ENCODE peak calls at places on chromosomes 13 and 19, in six cellular contexts. S is body of pancreas; A is hepatocyte; W is heart right ventricle; N is CD8-positive, alpha-beta memory T cell; Y is Caco-2. O is an unnamed sample. For H3K4me1 and H3K36me3, the result is how much of the 10 kb centered on the place peaks cover.

GRCh38 chr19:55461974-55462628 is 659 bp upstream of the ISOC2 start:
- DNase-seq in S (no peak), A (no peak), W (no peak), N (no peak), Y (no peak), O (no peak)

GRCh38 chr13:27192896-27193295 is 21.3 kb upstream of the USP12 start:
- DNase-seq in S (no peak), A (no peak), W (no peak), N (no peak), Y (no peak), O (no peak)

GRCh38 chr19:17245535-17245984 is at the start of gene NR2F6:
- DNase-seq in S (no peak), A (no peak), W (no peak), N (no peak), Y (no peak), O (no peak)

GRCh38 chr13:72151241-72151640 is 284.2 kb upstream of the DACH1 start:
- DNase-seq in S (no peak), A (no peak), W (no peak), N (no peak), Y (no peak), O (no peak)

GRCh38 chr13:48184260-48184659 is 48.7 kb upstream of the ITM2B start:
- DNase-seq in S (no peak), A (no peak), W (no peak), N (no peak), Y (no peak), O (no peak)

GRCh38 chr19:6817179-6817578 is 44.7 kb downstream of the VAV1 start:
- DNase-seq in S (no peak), A (no peak), W (no peak), N (no peak), Y (no peak), O (no peak)

GRCh38 chr19:11949201-11949600 is 15.6 kb upstream of the ZNF763 start:
- DNase-seq in S (no peak), A (no peak), W (no peak), N (no peak), Y (no peak), O (no peak)

GRCh38 chr19:8168537-8168936 is 19.1 kb upstream of the FBN3 start:
- DNase-seq in S (no peak), A (no peak), W (no peak), N (no peak), Y (no peak), O (no peak)

GRCh38 chr19:58579473-58580142 is 6.5 kb upstream of the MZF1 start:
- DNase-seq in S (no peak), A (no peak), W (no peak), N (no peak), Y (no peak), O (no peak)

GRCh38 chr13:72782717-72783116 is 784 bp downstream of the PIBF1 start:
- DNase-seq in S (no peak), A (no peak), W (no peak), N (no peak), Y (no peak), O (peak)

GRCh38 chr19:49339364-49340068 is 4.3 kb downstream of the CD37 start:
- DNase-seq in S (peak), A (peak), W (peak), N (no peak), Y (peak), O (peak)

GRCh38 chr13:110403315-110403714 is 96.2 kb downstream of the COL4A2 start:
- DNase-seq in S (no peak), A (no peak), W (no peak), N (no peak), Y (no peak), O (no peak)

GRCh38 chr13:29454931-29455481 is 140.5 kb downstream of the SLC7A1 start:
- DNase-seq in S (no peak), A (no peak), W (no peak), N (no peak), Y (peak), O (peak)

GRCh38 chr13:76790519-76791289 is 95.5 kb downstream of the KCTD12 start:
- DNase-seq in S (no peak), A (no peak), W (no peak), N (no peak), Y (no peak), O (peak)

GRCh38 chr13:44196186-44196751 is 177.4 kb upstream of the SERP2 start:
- DNase-seq in S (no peak), A (no peak), W (no peak), N (no peak), Y (no peak), O (no peak)

GRCh38 chr19:56111601-56112312 is 9.3 kb downstream of the ZNF787 start:
- DNase-seq in S (peak), A (no peak), W (peak), N (no peak), Y (no peak), O (no peak)

GRCh38 chr19:1213391-1214286 is 8.1 kb downstream of the STK11 start:
- DNase-seq in S (peak), A (peak), W (peak), N (no peak), Y (no peak), O (no peak)

GRCh38 chr19:16952046-16952445 is 63.2 kb downstream of the F2RL3 start:
- DNase-seq in S (no peak), A (no peak), W (no peak), N (no peak), Y (no peak), O (no peak)

GRCh38 chr13:52846567-52847321 is 1.7 kb downstream of the PCDH8 start:
- DNase-seq in S (peak), A (peak), W (peak), N (no peak), Y (no peak), O (peak)

DNA sequence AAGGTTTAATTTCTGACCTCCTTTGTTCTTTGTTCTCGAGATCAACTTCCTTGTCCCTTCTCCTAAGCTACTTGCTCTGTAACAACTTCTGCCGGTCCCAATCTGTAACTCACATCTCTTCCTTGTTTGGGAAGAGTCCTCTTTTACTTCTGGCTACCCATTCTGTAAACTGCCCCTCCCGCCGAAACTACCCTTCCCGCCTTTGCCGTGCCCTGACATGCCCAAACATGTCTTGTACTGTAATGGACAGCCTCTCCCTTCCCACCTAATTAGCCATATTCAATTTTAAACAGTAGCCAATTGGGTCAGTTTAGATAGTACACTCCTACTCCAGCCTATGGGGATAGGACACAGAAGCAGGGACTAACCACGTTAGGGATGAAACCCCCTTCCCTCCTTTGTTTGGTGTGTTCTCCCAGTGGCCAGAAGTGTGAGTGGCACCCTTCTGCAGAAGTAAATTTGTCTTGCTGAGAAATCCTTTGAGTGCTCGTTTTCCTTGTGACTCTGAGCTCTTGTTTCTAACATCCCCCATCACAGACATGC is 34.2 kb downstream of the SACS start:
- DNase-seq in S (no peak), A (peak), W (no peak), N (no peak), Y (no peak), O (no peak)
- H3K4me1 ChIP-seq in S (under half), A (under half), W (under half), N (under half), Y (under half), O (under half)

GRCh38 chr13:19159761-19160420 is 21.7 kb downstream of the TUBA3C start:
- DNase-seq in S (no peak), A (no peak), W (no peak), N (no peak), Y (no peak), O (no peak)
- H3K36me3 ChIP-seq in S (under half), A (under half), W (under half), N (under half), Y (under half), O (under half)

GRCh38 chr13:99989376-99990044 is 7.9 kb downstream of the ZIC2 start:
- DNase-seq in S (no peak), A (no peak), W (no peak), N (no peak), Y (no peak), O (no peak)
- H3K4me3 ChIP-seq in S (no peak), A (no peak), W (no peak), N (no peak), Y (no peak), O (no peak)

DNA sequence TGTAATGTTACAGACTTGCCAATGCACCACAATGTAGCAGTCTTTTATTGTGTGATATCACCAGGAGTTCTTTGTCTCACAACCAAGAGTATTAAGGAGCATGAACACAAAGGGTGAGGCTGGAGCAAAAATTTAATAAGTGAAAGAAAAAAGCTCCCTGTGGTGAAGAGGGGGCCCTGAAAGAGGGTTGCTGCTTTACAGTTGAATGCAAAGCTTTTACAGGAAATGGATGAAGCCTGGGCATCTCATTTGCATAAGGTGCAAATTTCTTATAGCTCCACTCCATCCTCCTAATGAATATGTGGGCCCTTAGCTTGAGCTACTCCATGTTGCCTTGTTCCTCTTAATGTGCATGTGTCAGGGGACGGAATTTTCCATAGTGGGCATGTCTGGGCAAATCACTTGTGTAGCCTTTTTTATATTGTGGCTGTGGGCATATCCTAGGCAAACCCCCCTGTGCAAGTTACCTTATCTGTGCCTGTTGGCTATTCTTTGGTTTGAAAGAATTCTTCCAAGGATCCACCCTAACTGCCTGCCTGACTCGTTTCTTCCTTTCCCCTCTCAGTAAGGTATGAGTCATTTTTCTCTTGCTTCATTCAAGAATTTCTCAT is 45.3 kb upstream of the TRPC4 start:
- DNase-seq in S (no peak), A (no peak), W (no peak), N (no peak), Y (no peak), O (no peak)
- H3K4me1 ChIP-seq in S (under half), A (under half), W (under half), N (under half), Y (under half), O (under half)

GRCh38 chr19:10679743-10680142 is 21.5 kb upstream of the QTRT1 start:
- DNase-seq in S (no peak), A (no peak), W (no peak), N (no peak), Y (no peak), O (no peak)

GRCh38 chr19:10682397-10683063 is 18.7 kb upstream of the QTRT1 start:
- DNase-seq in S (no peak), A (no peak), W (no peak), N (no peak), Y (no peak), O (no peak)

GRCh38 chr19:10680545-10681135 is 20.6 kb upstream of the QTRT1 start:
- DNase-seq in S (no peak), A (no peak), W (no peak), N (no peak), Y (no peak), O (no peak)

GRCh38 chr19:10683064-10683426 is 18.2 kb upstream of the QTRT1 start:
- DNase-seq in S (no peak), A (no peak), W (no peak), N (no peak), Y (no peak), O (no peak)

DNA sequence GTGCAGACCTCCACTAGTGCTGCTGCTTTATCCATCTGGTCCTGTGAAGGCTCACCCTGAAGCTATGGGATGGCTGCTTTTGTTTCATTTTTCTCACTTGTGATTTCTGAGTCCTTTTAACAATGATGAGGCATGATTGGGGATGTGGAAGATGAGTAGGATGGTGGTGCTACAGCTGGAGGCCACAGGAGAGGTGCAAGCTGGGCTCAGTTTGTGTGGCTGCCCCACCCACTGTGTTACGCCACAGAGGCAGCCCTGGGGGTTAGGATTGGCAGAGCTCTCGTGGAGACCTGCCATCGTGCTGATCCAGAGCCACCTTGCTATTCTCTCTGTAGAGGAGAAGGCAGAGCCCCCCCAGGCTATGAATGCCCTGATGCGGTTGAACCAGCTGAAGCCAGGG is 19.6 kb upstream of the QTRT1 start:
- DNase-seq in S (no peak), A (no peak), W (no peak), N (no peak), Y (no peak), O (no peak)
- H3K36me3 ChIP-seq in S (under half), A (under half), W (half or more), N (half or more), Y (under half), O (half or more)

O was measured in cardiac muscle cell.